ENCODE peak calls at places on chromosomes 5 and 9, in eight cellular contexts. L is A549, Y is sigmoid colon, V is transverse colon, H is K562, A is AG10803, M is lower lobe of right lung, S is neural crest cell. R is an unnamed sample.

GRCh38 chr9:138117836-138118235 is 240.3 kb downstream of the CACNA1B start:
- DNase-seq in L (no peak), Y (no peak), V (no peak), H (no peak), A (no peak), M (no peak), S (no peak), R (no peak)

GRCh38 chr5:129395247-129395646 is 64.9 kb upstream of the ADAMTS19 start:
- DNase-seq in L (no peak), Y (no peak), V (no peak), H (no peak), A (no peak), M (no peak), S (no peak), R (no peak)

GRCh38 chr5:73693573-73694061 is 67.6 kb downstream of the ARHGEF28 start:
- DNase-seq in L (peak; percentile 40), Y (no peak), V (peak; percentile 17), H (no peak), A (peak; percentile 47), M (no peak), S (no peak), R (peak; percentile 10)

GRCh38 chr5:153372433-153373167 is 117.9 kb upstream of the GRIA1 start:
- DNase-seq in L (no peak), Y (no peak), V (no peak), H (no peak), A (no peak), M (no peak), S (no peak), R (no peak)

GRCh38 chr5:149940077-149940574 is 4.5 kb downstream of the PDE6A start:
- DNase-seq in L (no peak), Y (no peak), V (no peak), H (no peak), A (no peak), M (no peak), S (no peak), R (no peak)

GRCh38 chr9:7315746-7316457 is 483.7 kb downstream of the DMAC1 start:
- DNase-seq in L (no peak), Y (no peak), V (no peak), H (no peak), A (peak; percentile 11), M (no peak), S (no peak), R (no peak)

GRCh38 chr5:670396-671270 is 22.5 kb downstream of the TPPP start:
- DNase-seq in L (no peak), Y (no peak), V (no peak), H (no peak), A (no peak), M (peak; percentile 48), S (no peak), R (no peak)

GRCh38 chr9:116198344-116198743 is 44.8 kb downstream of the PAPPA start:
- DNase-seq in L (no peak), Y (no peak), V (no peak), H (no peak), A (peak; percentile 25), M (no peak), S (no peak), R (no peak)

GRCh38 chr5:66869347-66869746 is 273.2 kb downstream of the MAST4 start:
- DNase-seq in L (no peak), Y (no peak), V (no peak), H (no peak), A (no peak), M (no peak), S (no peak), R (no peak)

GRCh38 chr9:72894342-72894741 is 58.5 kb downstream of the ALDH1A1 start:
- DNase-seq in L (no peak), Y (no peak), V (no peak), H (no peak), A (peak; percentile 64), M (no peak), S (no peak), R (no peak)

GRCh38 chr9:18146329-18146728 is 327.6 kb upstream of the ADAMTSL1 start:
- DNase-seq in L (no peak), Y (no peak), V (no peak), H (no peak), A (no peak), M (no peak), S (no peak), R (no peak)

DNA sequence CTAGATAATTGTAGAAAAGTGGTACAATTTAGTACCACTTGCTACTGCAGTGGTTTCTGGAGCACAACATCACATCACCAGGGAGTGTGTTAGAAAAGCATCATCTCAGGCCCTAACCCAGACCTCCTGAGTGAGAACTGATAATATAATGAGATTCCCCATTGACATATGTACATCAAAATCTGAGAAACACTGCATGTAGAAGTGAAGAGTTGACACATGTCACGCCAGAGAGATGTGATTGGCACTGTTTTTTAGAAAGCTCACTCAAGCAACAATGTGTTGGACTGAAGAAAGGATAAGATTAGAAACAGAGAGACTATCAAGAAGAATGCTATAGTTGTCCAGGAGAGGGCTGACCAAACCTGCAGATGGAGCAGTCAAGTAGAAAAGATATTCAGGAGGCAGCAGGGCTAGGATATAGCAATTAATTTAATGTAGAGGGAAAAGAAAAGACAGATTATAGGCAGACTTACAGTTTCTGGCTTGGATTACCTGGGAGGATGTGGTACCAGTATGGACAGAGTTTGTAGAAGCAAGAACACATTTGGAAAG is 324.4 kb upstream of the ADAMTSL1 start:
- DNase-seq in L (no peak), Y (no peak), V (no peak), H (no peak), A (peak; percentile 3), M (no peak), S (no peak), R (no peak)
- TF ChIP-seq CTCF in L (no peak), Y (no peak), V (peak; percentile 18), H (no peak), A (no peak), M (no peak), S (no peak), R (no peak)

GRCh38 chr9:83544002-83544698 is 5.9 kb upstream of the FRMD3 start:
- DNase-seq in L (peak; percentile 42), Y (no peak), V (peak; percentile 46), H (peak; percentile 27), A (peak; percentile 90), M (no peak), S (no peak), R (peak; percentile 14)
- TF ChIP-seq CTCF in L (peak; percentile 41), Y (peak; percentile 46), V (peak; percentile 82), H (peak; percentile 49), A (peak; percentile 93), M (peak; percentile 77), S (peak; percentile 76), R (peak; percentile 81)

GRCh38 chr5:118981783-118982182 is 6.6 kb downstream of the DTWD2 start:
- DNase-seq in L (no peak), Y (no peak), V (no peak), H (no peak), A (no peak), M (no peak), S (no peak), R (no peak)
- TF ChIP-seq CTCF in L (no peak), Y (no peak), V (no peak), H (no peak), A (no peak), M (no peak), S (no peak), R (no peak)

GRCh38 chr5:112084149-112084548 is 327.2 kb upstream of the NREP start:
- DNase-seq in L (no peak), Y (no peak), V (no peak), H (no peak), A (no peak), M (no peak), S (no peak), R (no peak)

GRCh38 chr5:112086740-112087139 is 329.7 kb upstream of the NREP start:
- DNase-seq in L (no peak), Y (no peak), V (no peak), H (no peak), A (no peak), M (no peak), S (no peak), R (no peak)

GRCh38 chr5:112087222-112087621 is 330.2 kb upstream of the NREP start:
- DNase-seq in L (no peak), Y (no peak), V (no peak), H (no peak), A (no peak), M (no peak), S (no peak), R (no peak)

DNA sequence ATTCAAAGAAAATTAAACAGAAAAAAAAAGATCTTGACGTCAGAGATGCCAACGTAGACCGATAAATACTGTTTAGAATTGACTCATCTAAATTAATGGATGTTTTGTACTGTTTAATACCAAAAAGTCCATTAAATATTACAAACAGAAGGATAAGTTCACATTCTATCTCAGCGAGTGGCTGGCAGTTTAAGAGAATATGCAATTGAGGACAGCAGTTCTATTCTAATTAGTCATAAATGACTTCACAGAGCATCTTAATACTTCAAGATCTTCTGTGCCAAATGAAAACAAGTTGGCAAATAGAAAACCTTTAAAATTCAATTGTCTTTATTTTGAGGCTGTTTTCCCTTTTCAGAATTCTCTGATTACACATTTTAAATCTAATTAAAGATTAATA is 326.6 kb upstream of the NREP start:
- DNase-seq in L (no peak), Y (no peak), V (no peak), H (no peak), A (no peak), M (no peak), S (no peak), R (no peak)
- TF ChIP-seq CTCF in L (no peak), Y (no peak), V (no peak), H (no peak), A (no peak), M (no peak), S (no peak), R (no peak)

GRCh38 chr5:28780083-28780692 is 1741.8 kb upstream of the CDH9 start:
- DNase-seq in L (no peak), Y (no peak), V (no peak), H (no peak), A (no peak), M (no peak), S (no peak), R (no peak)

DNA sequence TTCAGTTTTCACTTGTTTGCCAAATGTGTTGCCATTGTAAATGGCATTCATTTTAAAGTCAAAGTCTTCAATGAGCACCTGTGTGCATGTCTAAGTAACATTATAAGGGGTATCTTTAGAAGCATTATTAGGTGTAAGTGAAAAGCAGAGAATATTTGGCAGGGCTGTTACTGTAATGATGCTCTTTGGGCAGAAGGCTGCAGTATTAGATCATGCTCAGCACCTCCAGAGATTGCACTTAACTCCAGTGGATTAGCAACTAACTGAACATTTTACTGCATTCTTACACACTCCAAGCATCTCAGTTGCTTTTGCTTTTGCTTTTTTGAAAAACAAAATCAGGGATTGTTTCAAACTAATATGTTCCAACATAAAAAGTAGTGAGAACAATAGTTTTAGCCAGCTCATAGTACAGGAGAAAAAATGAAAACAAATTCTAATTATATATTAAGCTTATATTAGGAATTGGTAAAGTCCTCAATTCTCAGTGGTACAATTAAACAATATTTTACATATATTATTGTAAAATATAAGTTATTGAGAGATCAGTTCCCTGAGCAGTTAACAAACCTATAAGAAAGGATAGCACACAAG is 1740.9 kb upstream of the CDH9 start:
- DNase-seq in L (peak; percentile 5), Y (no peak), V (no peak), H (no peak), A (no peak), M (no peak), S (no peak), R (peak; percentile 9)
- TF ChIP-seq CTCF in L (peak; percentile 28), Y (no peak), V (no peak), H (peak; percentile 25), A (no peak), M (no peak), S (peak; percentile 63), R (no peak)

R was measured in endothelial cell.